ENCODE peak calls at places on chromosomes 5 and 9, in eight cellular contexts. K is left ventricle myocardium inferior; N is CD4-positive, alpha-beta T cell; W is PC-9; T is CD8-positive, alpha-beta T cell; E is heart right ventricle; C is lung; O is right lobe of liver. I is an unnamed sample.
A peak's percentile ranks its signal among the peaks of the same experiment; 100 is the strongest.

GRCh38 chr9:87498046-87498815 is 564 bp downstream of the DAPK1 start:
- DNase-seq in K (peak; percentile 31), N (no peak), W (peak; percentile 52), T (no peak), E (no peak), C (peak; percentile 64), O (peak; percentile 73), I (no peak)

GRCh38 chr9:110444911-110445310 is 107.2 kb upstream of the TXNDC8 start:
- DNase-seq in K (no peak), N (no peak), W (no peak), T (no peak), E (no peak), C (no peak), O (no peak), I (no peak)

GRCh38 chr9:77648458-77649108 is 461 bp upstream of the GNA14 start:
- DNase-seq in K (peak; percentile 64), N (no peak), W (no peak), T (no peak), E (peak; percentile 60), C (peak; percentile 68), O (peak; percentile 80), I (no peak)

GRCh38 chr5:131991593-131992324 is 19.7 kb downstream of the ACSL6 start:
- DNase-seq in K (no peak), N (no peak), W (no peak), T (no peak), E (no peak), C (no peak), O (no peak), I (no peak)

GRCh38 chr9:34869390-34869789 is 88.7 kb upstream of the PHF24 start:
- DNase-seq in K (no peak), N (no peak), W (no peak), T (no peak), E (no peak), C (no peak), O (no peak), I (no peak)

GRCh38 chr5:6461793-6462650 is 13.4 kb downstream of the UBE2QL1 start:
- DNase-seq in K (no peak), N (no peak), W (no peak), T (peak; percentile 31), E (no peak), C (no peak), O (no peak), I (no peak)

GRCh38 chr9:129014124-129014523 is 14.0 kb downstream of the SH3GLB2 start:
- DNase-seq in K (no peak), N (no peak), W (no peak), T (no peak), E (no peak), C (no peak), O (no peak), I (no peak)

GRCh38 chr5:131322926-131323325 is 59.1 kb downstream of the CDC42SE2 start:
- DNase-seq in K (no peak), N (no peak), W (peak; percentile 46), T (no peak), E (no peak), C (no peak), O (no peak), I (no peak)

GRCh38 chr9:93303806-93304573 is 120.1 kb downstream of the WNK2 start:
- DNase-seq in K (no peak), N (no peak), W (no peak), T (peak; percentile 42), E (peak; percentile 1), C (no peak), O (no peak), I (no peak)

GRCh38 chr9:4145482-4145881 is 154.4 kb downstream of the GLIS3 start:
- DNase-seq in K (no peak), N (no peak), W (no peak), T (no peak), E (no peak), C (no peak), O (no peak), I (no peak)

GRCh38 chr9:104118916-104119315 is 24.8 kb downstream of the SMC2 start:
- DNase-seq in K (no peak), N (no peak), W (no peak), T (no peak), E (no peak), C (no peak), O (no peak), I (no peak)

GRCh38 chr9:84445737-84446136 is 105.2 kb upstream of the SLC28A3 start:
- DNase-seq in K (no peak), N (no peak), W (no peak), T (no peak), E (no peak), C (no peak), O (no peak), I (no peak)

GRCh38 chr5:59069438-59070079 is 486.7 kb downstream of the RAB3C start:
- DNase-seq in K (no peak), N (no peak), W (peak; percentile 47), T (no peak), E (peak; percentile 37), C (no peak), O (no peak), I (no peak)

GRCh38 chr5:123303802-123304201 is 119.4 kb downstream of the CEP120 start:
- DNase-seq in K (no peak), N (no peak), W (no peak), T (no peak), E (no peak), C (no peak), O (no peak), I (no peak)

GRCh38 chr9:68844196-68844595 is 139.2 kb downstream of the PIP5K1B start:
- DNase-seq in K (no peak), N (no peak), W (no peak), T (no peak), E (no peak), C (no peak), O (no peak), I (no peak)

GRCh38 chr5:16082053-16082452 is 97.5 kb downstream of the MARCHF11 start:
- DNase-seq in K (no peak), N (no peak), W (no peak), T (no peak), E (no peak), C (no peak), O (no peak), I (no peak)

GRCh38 chr5:97434021-97434420 is 251.0 kb upstream of the RIOK2 start:
- DNase-seq in K (no peak), N (no peak), W (no peak), T (no peak), E (no peak), C (no peak), O (no peak), I (no peak)

GRCh38 chr5:74290634-74291033 is 349.9 kb downstream of the ENC1 start:
- DNase-seq in K (no peak), N (no peak), W (no peak), T (no peak), E (no peak), C (no peak), O (no peak), I (no peak)

GRCh38 chr9:37543468-37543867 is 32.7 kb downstream of the FBXO10 start:
- DNase-seq in K (no peak), N (no peak), W (no peak), T (no peak), E (no peak), C (no peak), O (no peak), I (no peak)

GRCh38 chr5:36177715-36178556 is 26.0 kb downstream of the SKP2 start:
- DNase-seq in K (no peak), N (no peak), W (no peak), T (no peak), E (no peak), C (no peak), O (no peak), I (no peak)

GRCh38 chr5:76443399-76443798 is 40.3 kb downstream of the IQGAP2 start:
- DNase-seq in K (no peak), N (no peak), W (no peak), T (no peak), E (no peak), C (no peak), O (no peak), I (no peak)

GRCh38 chr5:92525131-92525530 is 1055.9 kb downstream of the NR2F1-AS1 start:
- DNase-seq in K (no peak), N (no peak), W (no peak), T (no peak), E (no peak), C (no peak), O (no peak), I (no peak)

GRCh38 chr9:78777747-78778146 is 480.8 kb downstream of the PSAT1 start:
- DNase-seq in K (no peak), N (no peak), W (no peak), T (no peak), E (no peak), C (no peak), O (no peak), I (no peak)

GRCh38 chr5:165630211-165630866 is 2124.9 kb downstream of the MAT2B start:
- DNase-seq in K (no peak), N (no peak), W (no peak), T (no peak), E (peak; percentile 40), C (no peak), O (no peak), I (no peak)

GRCh38 chr5:180860273-180860886 is 696 bp downstream of the ZFP62 start:
- DNase-seq in K (peak; percentile 26), N (peak; percentile 48), W (peak; percentile 66), T (no peak), E (no peak), C (no peak), O (no peak), I (peak; percentile 22)

GRCh38 chr5:90882448-90882847 is 323.9 kb downstream of the ADGRV1 start:
- DNase-seq in K (no peak), N (no peak), W (no peak), T (no peak), E (no peak), C (no peak), O (no peak), I (no peak)
- H3K9me3 ChIP-seq in K (no peaks in the 10 kb centered on the region), N (no peaks in the 10 kb centered on the region), W (no peaks in the 10 kb centered on the region), T (no peaks in the 10 kb centered on the region), E (no peaks in the 10 kb centered on the region), C (no peaks in the 10 kb centered on the region), O (no peaks in the 10 kb centered on the region), I (no peaks in the 10 kb centered on the region)

DNA sequence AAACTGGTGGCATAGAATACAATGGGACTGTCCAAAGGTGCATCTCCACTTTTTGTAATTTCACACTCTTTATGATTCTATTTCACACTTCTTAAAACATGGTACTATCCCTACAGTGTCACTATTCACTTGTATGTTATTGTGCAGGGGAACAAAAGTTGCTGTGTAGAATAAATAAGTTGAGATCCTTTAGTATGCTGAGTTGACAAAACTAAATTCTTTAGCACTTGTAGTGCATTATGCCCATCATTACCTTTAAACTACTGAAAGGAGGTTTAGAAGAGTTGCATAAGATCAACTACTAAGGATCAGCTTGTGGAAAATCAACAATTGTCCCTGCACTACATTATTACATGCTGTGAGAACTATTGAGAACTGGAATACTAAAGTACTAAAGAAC is 1380.9 kb downstream of the PTPRD start:
- DNase-seq in K (no peak), N (no peak), W (no peak), T (no peak), E (no peak), C (no peak), O (no peak), I (no peak)
- H3K9me3 ChIP-seq in K (peaks cover 30% of the 10 kb centered on the region), N (no peaks in the 10 kb centered on the region), W (no peaks in the 10 kb centered on the region), T (no peaks in the 10 kb centered on the region), E (peaks cover 22% of the 10 kb centered on the region), C (no peaks in the 10 kb centered on the region), O (no peaks in the 10 kb centered on the region), I (no peaks in the 10 kb centered on the region)

GRCh38 chr9:40913096-40913719 is 215.3 kb downstream of the FOXD4L6 start:
- DNase-seq in K (no peak), N (no peak), W (no peak), T (no peak), E (no peak), C (no peak), O (no peak), I (no peak)
- H3K9me3 ChIP-seq in K (peaks cover 96% of the 10 kb centered on the region), N (peaks cover 76% of the 10 kb centered on the region), W (no peaks in the 10 kb centered on the region), T (peaks cover 64% of the 10 kb centered on the region), E (peaks cover 96% of the 10 kb centered on the region), C (peaks cover 56% of the 10 kb centered on the region), O (peaks cover 7% of the 10 kb centered on the region), I (peaks cover 62% of the 10 kb centered on the region)

GRCh38 chr9:117936185-117936758 is 232.1 kb downstream of the TLR4 start:
- DNase-seq in K (no peak), N (no peak), W (no peak), T (no peak), E (no peak), C (no peak), O (no peak), I (no peak)
- H3K9me3 ChIP-seq in K (no peaks in the 10 kb centered on the region), N (no peaks in the 10 kb centered on the region), W (no peaks in the 10 kb centered on the region), T (no peaks in the 10 kb centered on the region), E (no peaks in the 10 kb centered on the region), C (no peaks in the 10 kb centered on the region), O (no peaks in the 10 kb centered on the region), I (no peaks in the 10 kb centered on the region)